ENCODE peak calls at places on chromosomes 7 and 10, in four cellular contexts. L, P, N and S are unnamed samples.

GRCh38 chr10:26378763-26379361 is 59.3 kb upstream of the APBB1IP start:
- DNase-seq in L (no peak), P (no peak), N (no peak), S (no peak)

GRCh38 chr7:38274927-38275326 is 1.5 kb upstream of the TARP start:
- DNase-seq in L (no peak), P (no peak), N (no peak), S (no peak)

GRCh38 chr10:71530781-71531180 is 134.1 kb downstream of the CDH23 start:
- DNase-seq in L (no peak), P (no peak), N (no peak), S (no peak)

GRCh38 chr7:28020302-28020940 is 160.2 kb downstream of the JAZF1 start:
- DNase-seq in L (peak), P (peak), N (peak), S (peak)

GRCh38 chr10:74882427-74882826 is 56.0 kb downstream of the KAT6B start:
- DNase-seq in L (no peak), P (peak), N (no peak), S (no peak)

GRCh38 chr10:131899695-131900349 is 986 bp upstream of the PPP2R2D start:
- DNase-seq in L (no peak), P (no peak), N (no peak), S (peak)

GRCh38 chr10:8049151-8049873 is 5.2 kb upstream of the GATA3 start:
- DNase-seq in L (peak), P (no peak), N (no peak), S (peak)

GRCh38 chr7:150388709-150389531 is 9.8 kb downstream of the ZNF775 start:
- DNase-seq in L (no peak), P (peak), N (peak), S (peak)

GRCh38 chr10:46236941-46237681 is 49.7 kb upstream of the ANTXRL start:
- DNase-seq in L (peak), P (no peak), N (no peak), S (no peak)

GRCh38 chr10:100509241-100509640 is 10.4 kb downstream of the SEC31B start:
- DNase-seq in L (no peak), P (no peak), N (no peak), S (no peak)

GRCh38 chr10:71974489-71975011 is 10.4 kb downstream of the CHST3 start:
- DNase-seq in L (no peak), P (peak), N (no peak), S (peak)

GRCh38 chr7:22841954-22842353 is 19.3 kb upstream of the TOMM7 start:
- DNase-seq in L (no peak), P (peak), N (no peak), S (peak)

GRCh38 chr7:111424768-111425167 is 137.5 kb downstream of the IMMP2L start:
- DNase-seq in L (no peak), P (peak), N (no peak), S (peak)

GRCh38 chr7:98305951-98306535 is 24.6 kb downstream of the BRI3 start:
- DNase-seq in L (no peak), P (no peak), N (no peak), S (peak)

GRCh38 chr7:66697451-66698438 is 42.8 kb upstream of the RABGEF1 start:
- DNase-seq in L (no peak), P (peak), N (no peak), S (no peak)

GRCh38 chr10:98254234-98254858 is 13.6 kb downstream of the LOXL4 start:
- DNase-seq in L (no peak), P (no peak), N (no peak), S (no peak)

GRCh38 chr10:98252451-98252850 is 15.5 kb downstream of the LOXL4 start:
- DNase-seq in L (no peak), P (no peak), N (no peak), S (no peak)

GRCh38 chr10:98251399-98251798 is 16.6 kb downstream of the LOXL4 start:
- DNase-seq in L (no peak), P (no peak), N (no peak), S (no peak)

GRCh38 chr10:98255146-98255877 is 12.7 kb downstream of the LOXL4 start:
- DNase-seq in L (no peak), P (no peak), N (no peak), S (no peak)

GRCh38 chr10:98253499-98253898 is 14.5 kb downstream of the LOXL4 start:
- DNase-seq in L (no peak), P (no peak), N (no peak), S (no peak)
- H4K5ac ChIP-seq in L (no peak), P (no peak), N (no peak), S (no peak)

GRCh38 chr7:51471199-51472016 is 154.8 kb upstream of the COBL start:
- DNase-seq in L (peak), P (no peak), N (peak), S (peak)

GRCh38 chr7:51472017-51472296 is 155.3 kb upstream of the COBL start:
- DNase-seq in L (no peak), P (no peak), N (peak), S (peak)

GRCh38 chr7:51477819-51478218 is 161.2 kb upstream of the COBL start:
- DNase-seq in L (no peak), P (no peak), N (no peak), S (no peak)

GRCh38 chr7:51477323-51477722 is 160.7 kb upstream of the COBL start:
- DNase-seq in L (no peak), P (no peak), N (no peak), S (no peak)

GRCh38 chr7:51472873-51473272 is 156.3 kb upstream of the COBL start:
- DNase-seq in L (no peak), P (no peak), N (no peak), S (no peak)
- H2BK15ac ChIP-seq in L (no peak), P (no peak), N (no peak), S (no peak)

GRCh38 chr7:31211281-31211680 is 129.2 kb downstream of the NEUROD6 start:
- DNase-seq in L (no peak), P (no peak), N (no peak), S (no peak)
- H4K5ac ChIP-seq in L (no peak), P (no peak), N (no peak), S (no peak)

GRCh38 chr7:2688409-2689342 is 674 bp downstream of the AMZ1 start:
- DNase-seq in L (peak), P (no peak), N (no peak), S (no peak)

GRCh38 chr7:2687338-2687869 is 598 bp upstream of the AMZ1 start:
- DNase-seq in L (peak), P (peak), N (no peak), S (no peak)

GRCh38 chr7:2686101-2686500 is 1.9 kb upstream of the AMZ1 start:
- DNase-seq in L (no peak), P (no peak), N (no peak), S (no peak)

GRCh38 chr7:2689343-2689847 is 1.4 kb downstream of the AMZ1 start:
- DNase-seq in L (no peak), P (no peak), N (no peak), S (no peak)

GRCh38 chr7:2687881-2688318 is at the start of gene AMZ1:
- DNase-seq in L (peak), P (no peak), N (no peak), S (no peak)
- H2BK15ac ChIP-seq in L (peak), P (no peak), N (no peak), S (no peak)